ENCODE peak calls at places on chromosomes 12 and 14, in ten cellular contexts. One of them, this sample, is unnamed.

GRCh38 chr12:40197590-40197989 is 27.2 kb upstream of the LRRK2 start:
- DNase-seq in endothelial cell of umbilical vein: no peak
- DNase-seq in uterus: no peak
- DNase-seq in stomach: no peak
- DNase-seq in sigmoid colon: no peak
- DNase-seq in gastrocnemius medialis: no peak
- DNase-seq in ovary: no peak
- DNase-seq in Peyer's patch: no peak
- DNase-seq in heart left ventricle: no peak
- DNase-seq in suprapubic skin: no peak
- DNase-seq in this sample: no peak

GRCh38 chr14:75202671-75203070 is 26.3 kb upstream of the TMED10 start:
- DNase-seq in Peyer's patch: no peak
- DNase-seq in uterus: no peak
- DNase-seq in ovary: no peak
- DNase-seq in stomach: no peak
- DNase-seq in heart left ventricle: no peak
- DNase-seq in suprapubic skin: no peak
- DNase-seq in endothelial cell of umbilical vein: no peak
- DNase-seq in sigmoid colon: no peak
- DNase-seq in gastrocnemius medialis: no peak
- DNase-seq in this sample: no peak

GRCh38 chr12:52395761-52396434 is 10.2 kb downstream of the KRT82 start:
- DNase-seq in endothelial cell of umbilical vein: no peak
- DNase-seq in stomach: no peak
- DNase-seq in uterus: peak; percentile 58
- DNase-seq in Peyer's patch: peak; percentile 56
- DNase-seq in ovary: peak; percentile 50
- DNase-seq in sigmoid colon: peak; percentile 79
- DNase-seq in suprapubic skin: no peak
- DNase-seq in gastrocnemius medialis: no peak
- DNase-seq in heart left ventricle: no peak
- DNase-seq in this sample: peak; percentile 16

GRCh38 chr12:58668831-58669230 is 251.5 kb downstream of the LRIG3 start:
- DNase-seq in stomach: no peak
- DNase-seq in suprapubic skin: no peak
- DNase-seq in uterus: no peak
- DNase-seq in endothelial cell of umbilical vein: no peak
- DNase-seq in gastrocnemius medialis: no peak
- DNase-seq in heart left ventricle: no peak
- DNase-seq in ovary: no peak
- DNase-seq in sigmoid colon: no peak
- DNase-seq in Peyer's patch: no peak
- DNase-seq in this sample: no peak

GRCh38 chr14:106790189-106791036 is 1264.0 kb downstream of the TMEM121 start:
- DNase-seq in gastrocnemius medialis: no peak
- DNase-seq in heart left ventricle: peak; percentile 37
- DNase-seq in Peyer's patch: peak; percentile 94
- DNase-seq in stomach: peak; percentile 85
- DNase-seq in suprapubic skin: no peak
- DNase-seq in uterus: no peak
- DNase-seq in sigmoid colon: no peak
- DNase-seq in ovary: peak; percentile 79
- DNase-seq in endothelial cell of umbilical vein: no peak
- DNase-seq in this sample: peak; percentile 78

GRCh38 chr12:72540811-72541210 is 268.6 kb downstream of the TRHDE start:
- DNase-seq in heart left ventricle: no peak
- DNase-seq in ovary: no peak
- DNase-seq in sigmoid colon: no peak
- DNase-seq in suprapubic skin: no peak
- DNase-seq in uterus: no peak
- DNase-seq in stomach: no peak
- DNase-seq in gastrocnemius medialis: no peak
- DNase-seq in endothelial cell of umbilical vein: no peak
- DNase-seq in Peyer's patch: no peak
- DNase-seq in this sample: no peak

GRCh38 chr12:119857036-119857435 is 20.1 kb downstream of the CIT start:
- DNase-seq in stomach: no peak
- DNase-seq in gastrocnemius medialis: no peak
- DNase-seq in sigmoid colon: no peak
- DNase-seq in heart left ventricle: no peak
- DNase-seq in ovary: no peak
- DNase-seq in Peyer's patch: no peak
- DNase-seq in endothelial cell of umbilical vein: no peak
- DNase-seq in uterus: no peak
- DNase-seq in suprapubic skin: no peak
- DNase-seq in this sample: no peak

GRCh38 chr14:54877015-54877702 is 25.5 kb downstream of the GCH1 start:
- DNase-seq in heart left ventricle: no peak
- DNase-seq in Peyer's patch: no peak
- DNase-seq in gastrocnemius medialis: no peak
- DNase-seq in ovary: no peak
- DNase-seq in uterus: no peak
- DNase-seq in sigmoid colon: no peak
- DNase-seq in stomach: no peak
- DNase-seq in endothelial cell of umbilical vein: peak; percentile 93
- DNase-seq in suprapubic skin: no peak
- DNase-seq in this sample: no peak

GRCh38 chr12:113240395-113240794 is 19.1 kb downstream of the TPCN1 start:
- DNase-seq in sigmoid colon: no peak
- DNase-seq in uterus: no peak
- DNase-seq in Peyer's patch: no peak
- DNase-seq in stomach: no peak
- DNase-seq in endothelial cell of umbilical vein: no peak
- DNase-seq in heart left ventricle: no peak
- DNase-seq in suprapubic skin: no peak
- DNase-seq in ovary: no peak
- DNase-seq in gastrocnemius medialis: no peak
- DNase-seq in this sample: no peak

GRCh38 chr12:59080101-59080500 is 159.8 kb upstream of the LRIG3 start:
- DNase-seq in ovary: no peak
- DNase-seq in sigmoid colon: no peak
- DNase-seq in endothelial cell of umbilical vein: no peak
- DNase-seq in Peyer's patch: no peak
- DNase-seq in suprapubic skin: no peak
- DNase-seq in stomach: peak; percentile 37
- DNase-seq in uterus: no peak
- DNase-seq in gastrocnemius medialis: no peak
- DNase-seq in heart left ventricle: no peak
- DNase-seq in this sample: peak; percentile 50

GRCh38 chr14:104551851-104552737 is 27.5 kb upstream of the C14orf180 start:
- DNase-seq in sigmoid colon: peak; percentile 61
- DNase-seq in Peyer's patch: peak; percentile 30
- DNase-seq in ovary: peak; percentile 25
- DNase-seq in uterus: no peak
- DNase-seq in endothelial cell of umbilical vein: no peak
- DNase-seq in gastrocnemius medialis: no peak
- DNase-seq in suprapubic skin: peak; percentile 72
- DNase-seq in stomach: no peak
- DNase-seq in heart left ventricle: peak; percentile 17
- DNase-seq in this sample: no peak

GRCh38 chr14:104293851-104294627 is 155.7 kb downstream of the KIF26A start:
- DNase-seq in ovary: peak; percentile 42
- DNase-seq in heart left ventricle: peak; percentile 15
- DNase-seq in suprapubic skin: peak; percentile 65
- DNase-seq in endothelial cell of umbilical vein: no peak
- DNase-seq in uterus: no peak
- DNase-seq in stomach: no peak
- DNase-seq in gastrocnemius medialis: no peak
- DNase-seq in sigmoid colon: peak; percentile 45
- DNase-seq in Peyer's patch: peak; percentile 44
- DNase-seq in this sample: no peak

GRCh38 chr14:49408187-49408963 is 177.8 kb downstream of the RPS29 start:
- DNase-seq in uterus: no peak
- DNase-seq in ovary: no peak
- DNase-seq in gastrocnemius medialis: no peak
- DNase-seq in sigmoid colon: no peak
- DNase-seq in suprapubic skin: no peak
- DNase-seq in endothelial cell of umbilical vein: no peak
- DNase-seq in stomach: no peak
- DNase-seq in Peyer's patch: no peak
- DNase-seq in heart left ventricle: no peak
- DNase-seq in this sample: no peak

GRCh38 chr12:53975019-53975815 is 463 bp upstream of the HOTAIR start:
- DNase-seq in stomach: no peak
- DNase-seq in endothelial cell of umbilical vein: no peak
- DNase-seq in heart left ventricle: no peak
- DNase-seq in Peyer's patch: no peak
- DNase-seq in ovary: peak; percentile 36
- DNase-seq in sigmoid colon: no peak
- DNase-seq in uterus: no peak
- DNase-seq in suprapubic skin: no peak
- DNase-seq in gastrocnemius medialis: no peak
- DNase-seq in this sample: no peak
- H3K4me3 ChIP-seq in stomach: no peak overlapping the region
- H3K4me3 ChIP-seq in endothelial cell of umbilical vein: no peak overlapping the region
- H3K4me3 ChIP-seq in heart left ventricle: peak overlapping the region; percentile 40
- H3K4me3 ChIP-seq in Peyer's patch: peak overlapping the region; percentile 46
- H3K4me3 ChIP-seq in ovary: peak overlapping the region; percentile 31
- H3K4me3 ChIP-seq in sigmoid colon: no peak overlapping the region
- H3K4me3 ChIP-seq in uterus: no peak overlapping the region
- H3K4me3 ChIP-seq in suprapubic skin: peak overlapping the region; percentile 65
- H3K4me3 ChIP-seq in gastrocnemius medialis: peak overlapping the region; percentile 62
- H3K4me3 ChIP-seq in this sample: no peak overlapping the region

DNA sequence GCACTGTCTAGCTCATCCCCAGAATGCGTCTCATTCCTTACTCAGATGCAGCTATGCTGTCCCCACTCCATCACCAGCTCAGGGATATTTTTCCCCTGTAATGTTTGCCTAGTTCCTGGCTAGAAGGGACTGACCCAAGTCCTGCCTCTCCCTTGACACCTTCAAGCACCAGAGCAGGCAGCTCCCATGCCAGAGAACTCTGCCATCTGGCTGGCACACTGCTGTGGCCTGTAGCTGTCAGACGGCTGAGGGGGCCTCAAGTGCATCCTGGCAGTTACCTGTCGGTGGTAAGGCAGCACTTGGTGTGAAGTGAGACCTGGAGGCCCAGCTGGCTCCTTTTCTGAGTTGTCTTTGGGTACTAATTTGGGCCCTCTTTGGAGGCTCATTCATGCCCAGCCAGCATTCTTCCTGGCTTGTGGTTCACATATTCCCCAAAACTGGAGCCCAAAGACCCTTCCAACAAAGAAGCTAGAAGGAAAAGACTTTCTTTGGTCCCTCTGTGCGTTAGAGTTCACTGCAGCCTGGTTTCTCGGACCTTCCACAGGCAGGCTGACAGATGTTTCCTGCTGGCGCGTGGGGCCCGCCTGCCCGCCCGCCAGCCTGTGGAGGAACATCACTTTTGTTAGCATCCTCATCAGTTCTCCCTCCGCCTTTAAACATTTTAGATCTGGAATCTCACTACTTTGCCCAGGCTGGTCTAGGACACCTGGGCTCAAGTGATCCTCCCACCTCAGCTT is 33.0 kb downstream of the RNF34 start:
- DNase-seq in stomach: no peak
- DNase-seq in gastrocnemius medialis: no peak
- DNase-seq in Peyer's patch: no peak
- DNase-seq in suprapubic skin: no peak
- DNase-seq in ovary: no peak
- DNase-seq in sigmoid colon: no peak
- DNase-seq in uterus: no peak
- DNase-seq in heart left ventricle: no peak
- DNase-seq in endothelial cell of umbilical vein: no peak
- DNase-seq in this sample: no peak
- TF ChIP-seq POLR2A in stomach: no peak
- TF ChIP-seq POLR2A in gastrocnemius medialis: no peak
- TF ChIP-seq POLR2A in Peyer's patch: no peak
- TF ChIP-seq POLR2A in suprapubic skin: no peak
- TF ChIP-seq POLR2A in ovary: no peak
- TF ChIP-seq POLR2A in sigmoid colon: no peak
- TF ChIP-seq POLR2A in uterus: no peak
- TF ChIP-seq POLR2A in heart left ventricle: no peak
- TF ChIP-seq POLR2A in endothelial cell of umbilical vein: no peak
- TF ChIP-seq POLR2A in this sample: no peak

GRCh38 chr14:45807187-45807586 is 554.2 kb upstream of the MIS18BP1 start:
- DNase-seq in uterus: no peak
- DNase-seq in sigmoid colon: no peak
- DNase-seq in stomach: no peak
- DNase-seq in suprapubic skin: no peak
- DNase-seq in Peyer's patch: no peak
- DNase-seq in gastrocnemius medialis: no peak
- DNase-seq in ovary: no peak
- DNase-seq in endothelial cell of umbilical vein: no peak
- DNase-seq in heart left ventricle: no peak
- DNase-seq in this sample: no peak

GRCh38 chr14:45811155-45811554 is 558.2 kb upstream of the MIS18BP1 start:
- DNase-seq in uterus: no peak
- DNase-seq in endothelial cell of umbilical vein: no peak
- DNase-seq in sigmoid colon: no peak
- DNase-seq in gastrocnemius medialis: no peak
- DNase-seq in stomach: no peak
- DNase-seq in suprapubic skin: no peak
- DNase-seq in Peyer's patch: no peak
- DNase-seq in heart left ventricle: no peak
- DNase-seq in ovary: no peak
- DNase-seq in this sample: no peak

GRCh38 chr14:45810152-45810872 is 557.3 kb upstream of the MIS18BP1 start:
- DNase-seq in endothelial cell of umbilical vein: no peak
- DNase-seq in gastrocnemius medialis: no peak
- DNase-seq in sigmoid colon: no peak
- DNase-seq in heart left ventricle: no peak
- DNase-seq in suprapubic skin: no peak
- DNase-seq in uterus: no peak
- DNase-seq in ovary: no peak
- DNase-seq in stomach: no peak
- DNase-seq in Peyer's patch: no peak
- DNase-seq in this sample: no peak
- TF ChIP-seq CTCF in endothelial cell of umbilical vein: no peak
- TF ChIP-seq CTCF in gastrocnemius medialis: no peak
- TF ChIP-seq CTCF in sigmoid colon: no peak
- TF ChIP-seq CTCF in heart left ventricle: no peak
- TF ChIP-seq CTCF in suprapubic skin: no peak
- TF ChIP-seq CTCF in uterus: no peak
- TF ChIP-seq CTCF in ovary: no peak
- TF ChIP-seq CTCF in stomach: no peak
- TF ChIP-seq CTCF in Peyer's patch: peak; percentile 25
- TF ChIP-seq CTCF in this sample: no peak

DNA sequence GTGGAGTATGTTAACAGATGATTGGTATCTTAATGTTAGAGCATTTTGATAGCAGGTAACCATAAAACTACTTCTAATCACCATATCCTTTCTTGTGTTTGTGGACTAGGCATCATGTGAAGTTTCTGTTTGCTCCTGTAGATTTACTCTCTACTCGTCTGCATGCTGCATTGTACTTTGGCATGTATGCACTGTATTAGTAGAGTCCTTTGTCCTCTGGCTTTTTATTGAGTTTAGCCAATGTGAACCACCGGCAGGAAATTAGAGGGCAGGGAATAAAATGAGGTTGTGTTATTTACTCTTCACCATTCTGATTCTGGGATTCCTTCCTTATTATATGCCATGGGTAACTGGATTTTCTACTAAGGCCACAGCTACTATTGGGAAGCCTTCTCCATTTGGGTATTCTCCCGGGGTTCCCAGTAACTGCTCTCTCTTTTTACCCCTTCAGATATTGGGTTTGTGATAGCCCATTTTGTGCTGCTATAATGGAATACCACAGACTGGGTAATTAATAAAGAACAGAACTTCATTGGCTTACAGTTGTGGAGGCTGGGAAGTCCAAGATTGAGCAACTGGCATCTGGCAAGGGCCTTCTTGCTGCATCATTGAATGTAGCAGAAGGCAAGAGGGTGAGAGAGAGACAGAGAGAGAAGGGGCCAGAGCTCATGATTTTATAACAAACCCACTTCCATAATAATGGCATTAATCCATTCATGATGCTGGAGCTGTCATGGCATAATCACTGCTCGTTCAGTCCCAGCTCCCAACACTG is 22.4 kb downstream of the FAM177A1 start:
- DNase-seq in heart left ventricle: no peak
- DNase-seq in uterus: no peak
- DNase-seq in gastrocnemius medialis: no peak
- DNase-seq in Peyer's patch: no peak
- DNase-seq in suprapubic skin: no peak
- DNase-seq in stomach: no peak
- DNase-seq in ovary: no peak
- DNase-seq in endothelial cell of umbilical vein: no peak
- DNase-seq in sigmoid colon: no peak
- DNase-seq in this sample: no peak
- H3K4me3 ChIP-seq in heart left ventricle: no peak overlapping the region
- H3K4me3 ChIP-seq in uterus: no peak overlapping the region
- H3K4me3 ChIP-seq in gastrocnemius medialis: no peak overlapping the region
- H3K4me3 ChIP-seq in Peyer's patch: no peak overlapping the region
- H3K4me3 ChIP-seq in suprapubic skin: no peak overlapping the region
- H3K4me3 ChIP-seq in stomach: no peak overlapping the region
- H3K4me3 ChIP-seq in ovary: no peak overlapping the region
- H3K4me3 ChIP-seq in endothelial cell of umbilical vein: no peak overlapping the region
- H3K4me3 ChIP-seq in sigmoid colon: no peak overlapping the region
- H3K4me3 ChIP-seq in this sample: no peak overlapping the region